ENCODE peak calls at places on chromosome 17, in eight cellular contexts. One of them, this sample, is unnamed.

GRCh38 chr17:77872714-77873517 is 85.6 kb upstream of the TNRC6C start:
- DNase-seq in prostate gland: no peak
- DNase-seq in lower leg skin: no peak
- DNase-seq in WERI-Rb-1: no peak
- DNase-seq in thoracic aorta: no peak
- DNase-seq in PC-9: no peak
- DNase-seq in sigmoid colon: no peak
- DNase-seq in fibroblast of lung: no peak
- DNase-seq in this sample: no peak

GRCh38 chr17:57852041-57852954 is 2.5 kb upstream of the MRPS23 start:
- DNase-seq in prostate gland: no peak
- DNase-seq in lower leg skin: no peak
- DNase-seq in WERI-Rb-1: peak; percentile 39
- DNase-seq in thoracic aorta: no peak
- DNase-seq in PC-9: no peak
- DNase-seq in sigmoid colon: peak; percentile 60
- DNase-seq in fibroblast of lung: no peak
- DNase-seq in this sample: no peak

GRCh38 chr17:80501739-80502577 is 25.6 kb upstream of the NPTX1 start:
- DNase-seq in prostate gland: no peak
- DNase-seq in lower leg skin: no peak
- DNase-seq in WERI-Rb-1: no peak
- DNase-seq in thoracic aorta: no peak
- DNase-seq in PC-9: peak; percentile 45
- DNase-seq in sigmoid colon: peak; percentile 89
- DNase-seq in fibroblast of lung: peak; percentile 93
- DNase-seq in this sample: no peak

GRCh38 chr17:36714789-36715188 is 113.4 kb downstream of the MRM1 start:
- DNase-seq in prostate gland: no peak
- DNase-seq in lower leg skin: no peak
- DNase-seq in WERI-Rb-1: no peak
- DNase-seq in thoracic aorta: no peak
- DNase-seq in PC-9: no peak
- DNase-seq in sigmoid colon: no peak
- DNase-seq in fibroblast of lung: no peak
- DNase-seq in this sample: no peak

GRCh38 chr17:38332735-38333134 is 11.0 kb downstream of the GPR179 start:
- DNase-seq in prostate gland: no peak
- DNase-seq in lower leg skin: no peak
- DNase-seq in WERI-Rb-1: no peak
- DNase-seq in thoracic aorta: no peak
- DNase-seq in PC-9: no peak
- DNase-seq in sigmoid colon: no peak
- DNase-seq in fibroblast of lung: no peak
- DNase-seq in this sample: no peak

GRCh38 chr17:40122466-40122943 is 734 bp downstream of the MSL1 start:
- DNase-seq in prostate gland: no peak
- DNase-seq in lower leg skin: no peak
- DNase-seq in WERI-Rb-1: peak; percentile 63
- DNase-seq in thoracic aorta: no peak
- DNase-seq in PC-9: peak; percentile 28
- DNase-seq in sigmoid colon: peak; percentile 85
- DNase-seq in fibroblast of lung: peak; percentile 39
- DNase-seq in this sample: peak; percentile 54

GRCh38 chr17:63015824-63016223 is 49.8 kb downstream of the TANC2 start:
- DNase-seq in prostate gland: no peak
- DNase-seq in lower leg skin: no peak
- DNase-seq in WERI-Rb-1: no peak
- DNase-seq in thoracic aorta: no peak
- DNase-seq in PC-9: no peak
- DNase-seq in sigmoid colon: no peak
- DNase-seq in fibroblast of lung: peak; percentile 41
- DNase-seq in this sample: no peak

GRCh38 chr17:43003542-43004172 is 2.9 kb upstream of the IFI35 start:
- DNase-seq in prostate gland: no peak
- DNase-seq in lower leg skin: no peak
- DNase-seq in WERI-Rb-1: no peak
- DNase-seq in thoracic aorta: no peak
- DNase-seq in PC-9: peak; percentile 46
- DNase-seq in sigmoid colon: no peak
- DNase-seq in fibroblast of lung: peak; percentile 75
- DNase-seq in this sample: peak; percentile 71

GRCh38 chr17:77214743-77215142 is 74.0 kb downstream of the SEC14L1 start:
- DNase-seq in prostate gland: no peak
- DNase-seq in lower leg skin: no peak
- DNase-seq in WERI-Rb-1: peak; percentile 89
- DNase-seq in thoracic aorta: no peak
- DNase-seq in PC-9: peak; percentile 33
- DNase-seq in sigmoid colon: peak; percentile 51
- DNase-seq in fibroblast of lung: peak; percentile 23
- DNase-seq in this sample: peak; percentile 57

GRCh38 chr17:82966415-82966814 is 113.0 kb upstream of the METRNL start:
- DNase-seq in prostate gland: no peak
- DNase-seq in lower leg skin: no peak
- DNase-seq in WERI-Rb-1: peak; percentile 6
- DNase-seq in thoracic aorta: no peak
- DNase-seq in PC-9: no peak
- DNase-seq in sigmoid colon: no peak
- DNase-seq in fibroblast of lung: no peak
- DNase-seq in this sample: no peak

GRCh38 chr17:16900288-16900882 is 71.5 kb downstream of the TNFRSF13B start:
- DNase-seq in prostate gland: no peak
- DNase-seq in lower leg skin: no peak
- DNase-seq in WERI-Rb-1: no peak
- DNase-seq in thoracic aorta: no peak
- DNase-seq in PC-9: no peak
- DNase-seq in sigmoid colon: no peak
- DNase-seq in fibroblast of lung: no peak
- DNase-seq in this sample: no peak

GRCh38 chr17:42413464-42414040 is 9.5 kb downstream of the CAVIN1 start:
- DNase-seq in prostate gland: no peak
- DNase-seq in lower leg skin: no peak
- DNase-seq in WERI-Rb-1: no peak
- DNase-seq in thoracic aorta: no peak
- DNase-seq in PC-9: no peak
- DNase-seq in sigmoid colon: no peak
- DNase-seq in fibroblast of lung: peak; percentile 37
- DNase-seq in this sample: no peak

GRCh38 chr17:69672924-69673323 is 258.4 kb downstream of the MAP2K6 start:
- DNase-seq in prostate gland: no peak
- DNase-seq in lower leg skin: no peak
- DNase-seq in WERI-Rb-1: no peak
- DNase-seq in thoracic aorta: no peak
- DNase-seq in PC-9: no peak
- DNase-seq in sigmoid colon: no peak
- DNase-seq in fibroblast of lung: peak; percentile 98
- DNase-seq in this sample: peak; percentile 73

GRCh38 chr17:80359422-80360110 is 55.4 kb upstream of the ENDOV start:
- DNase-seq in prostate gland: no peak
- DNase-seq in lower leg skin: no peak
- DNase-seq in WERI-Rb-1: no peak
- DNase-seq in thoracic aorta: no peak
- DNase-seq in PC-9: no peak
- DNase-seq in sigmoid colon: peak; percentile 21
- DNase-seq in fibroblast of lung: no peak
- DNase-seq in this sample: no peak

GRCh38 chr17:80445152-80446110 is 30.5 kb downstream of the ENDOV start:
- DNase-seq in prostate gland: no peak
- DNase-seq in lower leg skin: no peak
- DNase-seq in WERI-Rb-1: peak; percentile 81
- DNase-seq in thoracic aorta: no peak
- DNase-seq in PC-9: no peak
- DNase-seq in sigmoid colon: no peak
- DNase-seq in fibroblast of lung: no peak
- DNase-seq in this sample: no peak

GRCh38 chr17:80153004-80153403 is 6.1 kb upstream of the EIF4A3 start:
- DNase-seq in prostate gland: no peak
- DNase-seq in lower leg skin: no peak
- DNase-seq in WERI-Rb-1: no peak
- DNase-seq in thoracic aorta: no peak
- DNase-seq in PC-9: no peak
- DNase-seq in sigmoid colon: no peak
- DNase-seq in fibroblast of lung: no peak
- DNase-seq in this sample: no peak

DNA sequence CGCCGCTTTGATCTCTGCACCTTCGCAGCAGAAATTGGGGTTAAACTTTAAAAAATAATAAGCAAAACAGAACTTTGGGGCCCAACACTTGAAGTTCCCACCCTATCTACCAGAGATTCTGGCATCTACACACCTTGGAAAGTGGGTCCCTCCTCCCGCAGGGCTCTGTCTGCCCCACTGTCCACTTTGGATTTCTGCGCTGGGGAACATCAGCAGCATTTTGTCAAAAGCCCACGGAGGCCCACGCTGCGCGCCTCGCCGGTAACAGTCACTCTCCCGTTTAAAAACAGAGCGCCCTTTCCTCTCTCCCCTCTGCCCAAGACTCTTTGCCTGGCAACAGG is 725 bp upstream of the WNT9B start:
- DNase-seq in prostate gland: no peak
- DNase-seq in lower leg skin: no peak
- DNase-seq in WERI-Rb-1: no peak
- DNase-seq in thoracic aorta: no peak
- DNase-seq in PC-9: no peak
- DNase-seq in sigmoid colon: no peak
- DNase-seq in fibroblast of lung: no peak
- DNase-seq in this sample: no peak
- H3K4me3 ChIP-seq in prostate gland: peak overlapping the region; percentile 38
- H3K4me3 ChIP-seq in lower leg skin: no peak overlapping the region
- H3K4me3 ChIP-seq in WERI-Rb-1: no peak overlapping the region
- H3K4me3 ChIP-seq in thoracic aorta: no peak overlapping the region
- H3K4me3 ChIP-seq in PC-9: no peak overlapping the region
- H3K4me3 ChIP-seq in sigmoid colon: peak overlapping the region; percentile 45
- H3K4me3 ChIP-seq in fibroblast of lung: no peak overlapping the region
- H3K4me3 ChIP-seq in this sample: no peak overlapping the region

DNA sequence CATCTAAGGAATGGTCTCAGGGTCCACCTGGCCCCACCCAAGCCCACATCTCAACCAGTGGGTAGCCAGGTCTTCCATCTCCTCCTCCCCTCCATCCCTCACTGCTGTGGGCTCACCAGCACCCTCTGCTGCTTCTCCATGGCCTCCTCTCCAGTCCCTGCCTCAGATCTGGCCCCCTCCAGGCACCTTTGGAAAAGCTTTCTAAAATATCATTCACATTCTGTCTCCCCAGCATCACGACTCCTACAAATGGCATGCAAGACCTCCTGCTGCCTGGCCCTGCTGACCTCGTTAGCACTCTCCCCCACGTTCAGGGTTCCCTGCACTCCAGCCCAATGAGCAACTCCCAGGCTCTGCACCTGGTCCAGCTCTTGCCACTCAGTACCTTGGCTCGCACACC is 13.7 kb downstream of the GLP2R start:
- DNase-seq in prostate gland: no peak
- DNase-seq in lower leg skin: no peak
- DNase-seq in WERI-Rb-1: peak; percentile 17
- DNase-seq in thoracic aorta: no peak
- DNase-seq in PC-9: no peak
- DNase-seq in sigmoid colon: no peak
- DNase-seq in fibroblast of lung: peak; percentile 8
- DNase-seq in this sample: peak; percentile 22
- TF ChIP-seq CTCF in prostate gland: no peak
- TF ChIP-seq CTCF in lower leg skin: no peak
- TF ChIP-seq CTCF in WERI-Rb-1: peak; percentile 50
- TF ChIP-seq CTCF in thoracic aorta: no peak
- TF ChIP-seq CTCF in PC-9: no peak
- TF ChIP-seq CTCF in sigmoid colon: no peak
- TF ChIP-seq CTCF in fibroblast of lung: no peak
- TF ChIP-seq CTCF in this sample: no peak

GRCh38 chr17:44236444-44236991 is 17.0 kb upstream of the UBTF start:
- DNase-seq in prostate gland: no peak
- DNase-seq in lower leg skin: no peak
- DNase-seq in WERI-Rb-1: no peak
- DNase-seq in thoracic aorta: no peak
- DNase-seq in PC-9: no peak
- DNase-seq in sigmoid colon: no peak
- DNase-seq in fibroblast of lung: no peak
- DNase-seq in this sample: no peak
- H3K4me3 ChIP-seq in prostate gland: no peak overlapping the region
- H3K4me3 ChIP-seq in lower leg skin: no peak overlapping the region
- H3K4me3 ChIP-seq in WERI-Rb-1: no peak overlapping the region
- H3K4me3 ChIP-seq in thoracic aorta: no peak overlapping the region
- H3K4me3 ChIP-seq in PC-9: no peak overlapping the region
- H3K4me3 ChIP-seq in sigmoid colon: no peak overlapping the region
- H3K4me3 ChIP-seq in fibroblast of lung: no peak overlapping the region
- H3K4me3 ChIP-seq in this sample: no peak overlapping the region

DNA sequence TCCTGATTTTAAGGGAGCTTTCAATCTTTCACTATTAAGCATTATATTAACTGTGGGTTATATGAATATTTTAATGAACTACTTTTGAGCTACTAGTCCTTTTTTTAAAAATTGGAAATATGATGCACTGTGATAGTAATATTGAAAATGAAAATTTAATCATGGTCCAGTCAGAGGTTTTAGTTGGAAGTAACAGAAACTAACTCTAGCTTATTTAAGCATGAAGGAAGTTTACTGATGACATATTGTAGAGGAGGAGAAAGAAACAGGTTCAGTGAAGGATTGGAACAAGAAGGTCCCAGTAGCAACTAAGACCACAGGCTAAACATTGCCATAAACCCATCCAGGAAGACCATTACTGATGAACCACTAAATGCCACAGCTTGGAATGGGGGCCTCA is 20.9 kb upstream of the TMIGD1 start:
- DNase-seq in prostate gland: no peak
- DNase-seq in lower leg skin: no peak
- DNase-seq in WERI-Rb-1: no peak
- DNase-seq in thoracic aorta: no peak
- DNase-seq in PC-9: no peak
- DNase-seq in sigmoid colon: no peak
- DNase-seq in fibroblast of lung: no peak
- DNase-seq in this sample: no peak
- TF ChIP-seq CTCF in prostate gland: no peak
- TF ChIP-seq CTCF in lower leg skin: no peak
- TF ChIP-seq CTCF in WERI-Rb-1: no peak
- TF ChIP-seq CTCF in thoracic aorta: no peak
- TF ChIP-seq CTCF in PC-9: no peak
- TF ChIP-seq CTCF in sigmoid colon: no peak
- TF ChIP-seq CTCF in fibroblast of lung: no peak
- TF ChIP-seq CTCF in this sample: no peak